ENCODE peak calls at places on chromosomes 3 and 15, in four cellular contexts. One of them, this sample, is unnamed.

GRCh38 chr3:117618462-117618861 is 908.9 kb downstream of the TUSC7 start:
- DNase-seq in H1: no peak
- DNase-seq in H9: no peak
- DNase-seq in IMR-90: no peak
- DNase-seq in this sample: no peak

GRCh38 chr3:177538743-177539730 is 341.8 kb upstream of the TBL1XR1 start:
- DNase-seq in IMR-90: peak
- DNase-seq in H1: no peak
- DNase-seq in H9: no peak
- DNase-seq in this sample: no peak

GRCh38 chr3:195100903-195101591 is 169.9 kb downstream of the XXYLT1 start:
- DNase-seq in H9: no peak
- DNase-seq in H1: no peak
- DNase-seq in IMR-90: peak
- DNase-seq in this sample: peak

GRCh38 chr3:39327746-39328349 is 1.7 kb upstream of the CCR8 start:
- DNase-seq in IMR-90: no peak
- DNase-seq in H9: no peak
- DNase-seq in H1: no peak
- DNase-seq in this sample: no peak

GRCh38 chr15:66865622-66866611 is 163.9 kb downstream of the SMAD6 start:
- DNase-seq in H9: peak
- DNase-seq in H1: peak
- DNase-seq in IMR-90: no peak
- DNase-seq in this sample: peak

GRCh38 chr3:126937533-126938432 is 45.1 kb upstream of the PLXNA1 start:
- DNase-seq in IMR-90: peak
- DNase-seq in H9: no peak
- DNase-seq in H1: no peak
- DNase-seq in this sample: no peak

GRCh38 chr3:100968908-100969556 is 24.2 kb downstream of the ABI3BP start:
- DNase-seq in H1: no peak
- DNase-seq in IMR-90: no peak
- DNase-seq in H9: no peak
- DNase-seq in this sample: no peak

GRCh38 chr3:36991923-36992805 is 767 bp downstream of the EPM2AIP1 start:
- DNase-seq in H9: no peak
- DNase-seq in H1: no peak
- DNase-seq in IMR-90: peak
- DNase-seq in this sample: no peak

GRCh38 chr3:116440196-116440595 is 5.1 kb downstream of the LSAMP start:
- DNase-seq in H1: no peak
- DNase-seq in IMR-90: peak
- DNase-seq in H9: no peak
- DNase-seq in this sample: no peak

GRCh38 chr3:158107508-158108095 is 1.4 kb upstream of the SHOX2 start:
- DNase-seq in IMR-90: no peak
- DNase-seq in H9: no peak
- DNase-seq in H1: no peak
- DNase-seq in this sample: no peak

GRCh38 chr3:123388050-123388449 is 60.8 kb downstream of the ADCY5 start:
- DNase-seq in H9: no peak
- DNase-seq in IMR-90: no peak
- DNase-seq in H1: no peak
- DNase-seq in this sample: no peak

GRCh38 chr3:123389338-123389910 is 59.5 kb downstream of the ADCY5 start:
- DNase-seq in H9: no peak
- DNase-seq in IMR-90: no peak
- DNase-seq in H1: no peak
- DNase-seq in this sample: no peak

GRCh38 chr3:123390865-123391613 is 57.9 kb downstream of the ADCY5 start:
- DNase-seq in H1: no peak
- DNase-seq in IMR-90: no peak
- DNase-seq in H9: no peak
- DNase-seq in this sample: no peak

GRCh38 chr3:123386477-123387040 is 62.3 kb downstream of the ADCY5 start:
- DNase-seq in H1: no peak
- DNase-seq in IMR-90: peak
- DNase-seq in H9: no peak
- DNase-seq in this sample: no peak

GRCh38 chr3:123388811-123389210 is 60.1 kb downstream of the ADCY5 start:
- DNase-seq in IMR-90: no peak
- DNase-seq in H1: no peak
- DNase-seq in H9: no peak
- DNase-seq in this sample: no peak
- H3K56ac ChIP-seq in IMR-90: no peak
- H3K56ac ChIP-seq in H1: no peak
- H3K56ac ChIP-seq in H9: no peak
- H3K56ac ChIP-seq in this sample: no peak

GRCh38 chr3:151144756-151145155 is 58.3 kb downstream of the GPR171 start:
- DNase-seq in IMR-90: no peak
- DNase-seq in H1: no peak
- DNase-seq in H9: no peak
- DNase-seq in this sample: no peak

GRCh38 chr3:151145713-151146070 is 57.3 kb downstream of the GPR171 start:
- DNase-seq in H1: no peak
- DNase-seq in IMR-90: no peak
- DNase-seq in H9: peak
- DNase-seq in this sample: no peak

GRCh38 chr3:151146731-151147091 is 56.3 kb downstream of the GPR171 start:
- DNase-seq in H9: no peak
- DNase-seq in IMR-90: no peak
- DNase-seq in H1: no peak
- DNase-seq in this sample: no peak

GRCh38 chr3:151147299-151147698 is 55.7 kb downstream of the GPR171 start:
- DNase-seq in H1: no peak
- DNase-seq in IMR-90: no peak
- DNase-seq in H9: no peak
- DNase-seq in this sample: no peak

GRCh38 chr3:151146071-151146730 is 56.8 kb downstream of the GPR171 start:
- DNase-seq in H1: peak
- DNase-seq in IMR-90: peak
- DNase-seq in H9: peak
- DNase-seq in this sample: peak
- H3K56ac ChIP-seq in H1: no peak
- H3K56ac ChIP-seq in IMR-90: no peak
- H3K56ac ChIP-seq in H9: no peak
- H3K56ac ChIP-seq in this sample: no peak

GRCh38 chr15:94844533-94845390 is 613.4 kb downstream of the MCTP2 start:
- DNase-seq in H9: peak
- DNase-seq in H1: peak
- DNase-seq in IMR-90: no peak
- DNase-seq in this sample: peak

GRCh38 chr15:94845391-94845718 is 614.0 kb downstream of the MCTP2 start:
- DNase-seq in H9: no peak
- DNase-seq in H1: no peak
- DNase-seq in IMR-90: no peak
- DNase-seq in this sample: no peak

GRCh38 chr15:94843060-94843459 is 611.7 kb downstream of the MCTP2 start:
- DNase-seq in H9: no peak
- DNase-seq in IMR-90: no peak
- DNase-seq in H1: no peak
- DNase-seq in this sample: no peak

GRCh38 chr15:94847325-94847724 is 616.0 kb downstream of the MCTP2 start:
- DNase-seq in H1: no peak
- DNase-seq in IMR-90: no peak
- DNase-seq in H9: no peak
- DNase-seq in this sample: no peak

GRCh38 chr15:94844188-94844532 is 612.8 kb downstream of the MCTP2 start:
- DNase-seq in H9: no peak
- DNase-seq in IMR-90: no peak
- DNase-seq in H1: no peak
- DNase-seq in this sample: no peak
- H3K56ac ChIP-seq in H9: no peak
- H3K56ac ChIP-seq in IMR-90: no peak
- H3K56ac ChIP-seq in H1: no peak
- H3K56ac ChIP-seq in this sample: peak

GRCh38 chr3:111676177-111677021 is 81.3 kb upstream of the ZBED2 start:
- DNase-seq in H1: no peak
- DNase-seq in IMR-90: no peak
- DNase-seq in H9: no peak
- DNase-seq in this sample: no peak
- H3K56ac ChIP-seq in H1: no peak
- H3K56ac ChIP-seq in IMR-90: no peak
- H3K56ac ChIP-seq in H9: no peak
- H3K56ac ChIP-seq in this sample: no peak

GRCh38 chr3:33737146-33737545 is 19.1 kb upstream of the CLASP2 start:
- DNase-seq in H1: no peak
- DNase-seq in H9: no peak
- DNase-seq in IMR-90: no peak
- DNase-seq in this sample: no peak
- H3K56ac ChIP-seq in H1: no peak
- H3K56ac ChIP-seq in H9: no peak
- H3K56ac ChIP-seq in IMR-90: no peak
- H3K56ac ChIP-seq in this sample: no peak

DNA sequence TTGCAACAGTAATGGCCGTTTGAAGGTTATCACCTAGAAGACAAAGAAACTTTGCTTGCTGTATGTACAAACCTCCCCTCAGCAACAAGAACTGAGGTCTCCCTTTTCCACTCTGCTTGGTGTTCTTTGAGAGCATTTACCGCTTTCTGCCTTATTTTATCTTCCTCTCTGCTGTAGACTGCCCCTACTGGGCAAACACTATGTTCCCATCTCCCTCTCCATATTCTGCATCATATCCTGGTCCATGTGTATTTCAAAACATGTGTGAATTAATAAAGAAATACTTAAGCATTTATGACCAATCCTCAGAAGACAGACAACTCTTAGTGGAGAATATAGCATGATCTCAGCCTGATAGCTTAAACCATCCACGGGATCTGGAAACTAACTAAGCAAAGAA is 64.4 kb downstream of the ATP13A5 start:
- DNase-seq in H9: no peak
- DNase-seq in H1: no peak
- DNase-seq in IMR-90: no peak
- DNase-seq in this sample: peak
- H3K56ac ChIP-seq in H9: no peak
- H3K56ac ChIP-seq in H1: no peak
- H3K56ac ChIP-seq in IMR-90: no peak
- H3K56ac ChIP-seq in this sample: no peak